ENCODE peak calls at places on chromosomes 4 and X, in ten cellular contexts. P is activated CD4-positive, CD25-positive, alpha-beta regulatory T cell treated with anti-CD3 and anti-CD28 coated beads, Interleukin-2, amount 50 U/mL, for 72 hours; M is sciatic nerve; E is posterior cingulate gyrus; B is KBM-7; C is adrenal gland; W is NCI-H774; K is NCI-H1048; J is fibroblast of pulmonary artery; R is cardiac septum. Z is an unnamed sample.

GRCh38 chr4:10180927-10181744 is 64.5 kb upstream of the WDR1 start:
- DNase-seq in E (no peak), W (no peak), C (no peak), B (peak), K (no peak), R (peak), J (peak), P (peak), M (no peak), Z (no peak)

GRCh38 chr4:173257732-173258717 is 76.1 kb downstream of the HMGB2 start:
- DNase-seq in M (peak), W (no peak), R (no peak), E (peak), C (peak), K (no peak), P (peak), B (peak), J (peak), Z (no peak)

GRCh38 chrX:115690554-115691216 is 129.7 kb downstream of the PLS3 start:
- DNase-seq in C (peak), J (peak), W (peak), E (peak), B (peak), K (peak), M (peak), R (no peak), P (peak), Z (no peak)

GRCh38 chrX:17397074-17397473 is 22.1 kb downstream of the NHS start:
- DNase-seq in M (no peak), K (no peak), B (no peak), C (no peak), R (no peak), J (peak), P (no peak), E (no peak), W (no peak), Z (no peak)

GRCh38 chrX:13419276-13419675 is 99.4 kb upstream of the ATXN3L start:
- DNase-seq in J (no peak), P (no peak), E (no peak), R (no peak), W (no peak), K (no peak), M (no peak), C (no peak), B (no peak), Z (no peak)

GRCh38 chrX:19566359-19567141 is 51.2 kb upstream of the MAP3K15 start:
- DNase-seq in M (no peak), C (no peak), K (no peak), E (no peak), W (no peak), P (no peak), J (peak), B (peak), R (peak), Z (no peak)

GRCh38 chrX:140765043-140765784 is 55.7 kb downstream of the LINC00632 start:
- DNase-seq in M (no peak), B (no peak), R (no peak), C (no peak), J (peak), W (no peak), E (no peak), K (no peak), P (no peak), Z (no peak)

GRCh38 chr4:107349266-107349665 is 313.2 kb upstream of the DKK2 start:
- DNase-seq in C (no peak), R (no peak), K (no peak), P (no peak), E (no peak), J (no peak), W (no peak), B (no peak), M (no peak), Z (no peak)

GRCh38 chrX:119784747-119785446 is 6.5 kb downstream of the RPL39 start:
- DNase-seq in R (no peak), W (no peak), B (peak), P (peak), E (no peak), M (no peak), C (peak), J (peak), K (no peak), Z (no peak)

GRCh38 chrX:133950214-133950613 is 35.2 kb downstream of the GPC3 start:
- DNase-seq in J (no peak), R (no peak), K (no peak), M (no peak), C (no peak), W (no peak), P (no peak), E (no peak), B (no peak), Z (no peak)

GRCh38 chrX:49155900-49156837 is 6.4 kb upstream of the MAGIX start:
- DNase-seq in R (peak), C (peak), M (peak), W (peak), B (peak), J (peak), K (peak), E (peak), P (peak), Z (peak)

GRCh38 chrX:50475208-50475607 is 4.6 kb upstream of the DGKK start:
- DNase-seq in C (no peak), K (no peak), R (no peak), W (no peak), E (no peak), B (no peak), M (no peak), J (no peak), P (no peak), Z (no peak)

GRCh38 chr4:7553280-7553679 is 118.5 kb upstream of the PSAPL1 start:
- DNase-seq in J (no peak), B (no peak), R (no peak), E (no peak), P (no peak), K (no peak), W (no peak), M (no peak), C (no peak), Z (no peak)

GRCh38 chr4:168993724-168994510 is 16.1 kb downstream of the CBR4 start:
- DNase-seq in B (no peak), C (peak), W (no peak), R (no peak), J (no peak), K (peak), E (no peak), P (no peak), M (no peak), Z (no peak)

GRCh38 chr4:20254517-20255250 is 3.0 kb downstream of the SLIT2 start:
- DNase-seq in E (peak), W (no peak), C (peak), M (peak), K (no peak), J (peak), R (peak), B (no peak), P (no peak), Z (no peak)

GRCh38 chr4:113293043-113293560 is 243.6 kb downstream of the ANK2 start:
- DNase-seq in B (no peak), W (no peak), J (peak), C (no peak), R (no peak), M (no peak), K (no peak), E (no peak), P (no peak), Z (no peak)